ENCODE peak calls at places on chromosome 2, in four cellular contexts. P, T, K and C are unnamed samples.

GRCh38 chr2:152421521-152422367 is 86.8 kb downstream of the FMNL2 start:
- DNase-seq in P (peak; percentile 96), K (peak; percentile 63), T (no peak), C (peak; percentile 99)

GRCh38 chr2:135055182-135055786 is 3.2 kb downstream of the RAB3GAP1 start:
- DNase-seq in P (peak; percentile 62), K (no peak), T (no peak), C (peak; percentile 36)

GRCh38 chr2:9593936-9594335 is 36.9 kb downstream of the YWHAQ start:
- DNase-seq in P (no peak), K (no peak), T (no peak), C (no peak)

GRCh38 chr2:104118889-104119288 is 735.0 kb upstream of the POU3F3 start:
- DNase-seq in P (no peak), K (no peak), T (no peak), C (no peak)

GRCh38 chr2:233093721-233094120 is 33.6 kb downstream of the INPP5D start:
- DNase-seq in T (no peak), K (no peak), P (no peak), C (no peak)

GRCh38 chr2:232633413-232634318 is at the start of gene EFHD1:
- DNase-seq in T (peak; percentile 68), K (peak; percentile 51), P (peak; percentile 55), C (no peak)

GRCh38 chr2:120448961-120449421 is 103.1 kb downstream of the INHBB start:
- DNase-seq in P (no peak), T (no peak), K (no peak), C (no peak)

GRCh38 chr2:47777268-47777972 is 5.5 kb upstream of the MSH6 start:
- DNase-seq in K (no peak), T (no peak), P (no peak), C (no peak)

GRCh38 chr2:180033993-180034894 is 27.1 kb upstream of the CWC22 start:
- DNase-seq in P (peak; percentile 67), T (no peak), K (peak; percentile 41), C (peak; percentile 75)

GRCh38 chr2:134420920-134421319 is 167.0 kb downstream of the MGAT5 start:
- DNase-seq in P (no peak), K (no peak), T (no peak), C (no peak)

GRCh38 chr2:105926960-105927678 is 182.4 kb downstream of the NCK2 start:
- DNase-seq in P (no peak), T (peak; percentile 87), K (no peak), C (no peak)

GRCh38 chr2:219968685-219969345 is 341.4 kb downstream of the SLC4A3 start:
- DNase-seq in P (peak; percentile 97), K (no peak), T (no peak), C (peak; percentile 70)

GRCh38 chr2:101328474-101329007 is 20.0 kb upstream of the RNF149 start:
- DNase-seq in T (peak; percentile 75), P (peak; percentile 61), K (peak; percentile 52), C (no peak)

GRCh38 chr2:150415022-150415421 is 72.4 kb downstream of the RND3 start:
- DNase-seq in K (no peak), T (no peak), P (no peak), C (no peak)

GRCh38 chr2:201263774-201264173 is 3.4 kb downstream of the CASP8 start:
- DNase-seq in K (no peak), T (peak; percentile 33), P (no peak), C (no peak)